ENCODE peak calls at places on chromosomes 5 and 9, in six cellular contexts. E is heart left ventricle, U is Peyer's patch, N is tibial nerve, J is spleen, V is uterus. A is an unnamed sample.

GRCh38 chr9:93217706-93218105 is 33.8 kb downstream of the WNK2 start:
- DNase-seq in E (no peak), U (no peak), N (no peak), J (no peak), V (no peak), A (peak; percentile 89)

GRCh38 chr5:138597660-138598400 is 22.6 kb upstream of the HSPA9 start:
- DNase-seq in E (no peak), U (peak; percentile 54), N (no peak), J (no peak), V (no peak), A (no peak)

GRCh38 chr5:139952464-139953070 is 90.5 kb downstream of the NRG2 start:
- DNase-seq in E (no peak), U (no peak), N (no peak), J (no peak), V (no peak), A (peak; percentile 77)

GRCh38 chr5:149490599-149491187 is 60.5 kb downstream of the CSNK1A1 start:
- DNase-seq in E (no peak), U (no peak), N (no peak), J (no peak), V (no peak), A (no peak)

GRCh38 chr5:36359267-36359666 is 57.6 kb upstream of the RANBP3L start:
- DNase-seq in E (no peak), U (no peak), N (no peak), J (no peak), V (no peak), A (peak; percentile 19)

GRCh38 chr9:89923961-89924504 is 319.2 kb downstream of the GADD45G start:
- DNase-seq in E (no peak), U (peak; percentile 60), N (no peak), J (no peak), V (no peak), A (no peak)

GRCh38 chr5:172097356-172097755 is 90.7 kb downstream of the STK10 start:
- DNase-seq in E (no peak), U (no peak), N (no peak), J (no peak), V (no peak), A (no peak)

GRCh38 chr9:119951090-119951489 is 581.9 kb upstream of the BRINP1 start:
- DNase-seq in E (no peak), U (no peak), N (no peak), J (no peak), V (no peak), A (no peak)

GRCh38 chr5:68343421-68343826 is 127.9 kb downstream of the PIK3R1 start:
- DNase-seq in E (peak; percentile 36), U (peak; percentile 71), N (no peak), J (no peak), V (peak; percentile 59), A (peak; percentile 85)

DNA sequence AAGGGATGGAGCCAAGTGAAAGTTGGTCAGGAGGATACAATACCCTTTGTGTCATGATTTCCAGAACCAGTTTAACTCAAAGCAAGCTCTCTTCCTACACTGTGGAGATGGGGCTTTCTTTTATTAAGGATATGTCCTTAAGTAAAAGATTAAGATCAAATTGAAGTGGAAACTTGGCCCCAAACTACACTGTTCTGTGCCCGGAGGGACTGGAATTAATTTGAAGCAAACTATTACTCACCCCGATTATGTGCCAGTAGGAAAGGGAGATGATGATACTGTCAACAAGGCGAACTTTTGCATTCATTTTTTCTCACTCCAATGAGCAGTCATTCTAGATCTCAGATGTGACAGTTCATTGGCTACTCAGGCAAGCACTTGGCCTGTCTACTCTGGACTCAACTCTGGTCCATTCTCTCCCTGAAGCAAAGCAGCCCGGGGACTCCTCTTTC is 186.7 kb downstream of the NTRK2 start:
- DNase-seq in E (peak; percentile 22), U (no peak), N (no peak), J (no peak), V (peak; percentile 38), A (no peak)
- H3K4me1 ChIP-seq in E (peaks cover 27% of the 10 kb centered on the region), U (no peaks in the 10 kb centered on the region), N (no peaks in the 10 kb centered on the region), J (no peaks in the 10 kb centered on the region), V (no peaks in the 10 kb centered on the region), A (peaks cover 14% of the 10 kb centered on the region)

GRCh38 chr9:2043243-2043642 is 28.1 kb downstream of the SMARCA2 start:
- DNase-seq in E (no peak), U (no peak), N (no peak), J (no peak), V (no peak), A (no peak)
- TF ChIP-seq POLR2A in E (no peak), U (no peak), N (no peak), J (no peak), V (no peak), A (no peak)

DNA sequence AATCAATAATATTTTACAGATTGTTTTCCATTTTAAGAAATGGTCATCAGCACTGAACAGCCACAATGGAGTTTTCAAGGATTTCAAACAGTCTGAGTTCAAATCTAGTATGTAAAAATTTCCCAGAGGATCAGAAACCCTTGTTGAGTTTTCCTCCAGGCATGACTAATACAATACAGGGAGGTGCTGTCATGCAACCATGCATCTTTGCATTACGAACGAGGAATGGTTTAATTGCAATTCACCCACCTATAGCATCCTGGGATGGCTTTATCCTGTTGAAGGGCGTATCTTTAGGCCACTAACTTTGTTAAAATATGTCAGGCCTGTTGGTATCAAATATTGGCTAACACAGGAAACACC is 196.4 kb downstream of the EFNA5 start:
- DNase-seq in E (no peak), U (no peak), N (no peak), J (no peak), V (no peak), A (no peak)
- H3K4me1 ChIP-seq in E (peaks cover 37% of the 10 kb centered on the region), U (no peaks in the 10 kb centered on the region), N (no peaks in the 10 kb centered on the region), J (no peaks in the 10 kb centered on the region), V (no peaks in the 10 kb centered on the region), A (no peaks in the 10 kb centered on the region)

DNA sequence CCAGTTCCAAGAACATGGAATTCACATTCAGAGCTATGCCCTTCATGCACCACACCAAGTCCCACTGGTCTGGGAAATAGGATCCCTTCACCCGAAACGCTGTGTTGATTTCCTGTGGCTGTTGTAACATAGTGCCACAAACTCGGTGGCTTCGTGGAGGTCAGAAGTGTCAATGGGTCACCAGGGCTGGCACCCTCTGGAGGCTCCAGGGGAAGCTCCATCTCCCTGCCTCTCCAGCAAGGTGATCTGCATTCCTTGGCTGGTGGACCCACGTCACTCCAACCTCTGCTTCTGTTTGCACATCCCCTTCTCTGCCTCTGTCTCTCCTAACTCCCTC is 28.9 kb upstream of the ALDH1B1 start:
- DNase-seq in E (no peak), U (peak; percentile 44), N (no peak), J (no peak), V (no peak), A (no peak)
- TF ChIP-seq POLR2A in E (no peak), U (no peak), N (no peak), J (no peak), V (no peak), A (no peak)

DNA sequence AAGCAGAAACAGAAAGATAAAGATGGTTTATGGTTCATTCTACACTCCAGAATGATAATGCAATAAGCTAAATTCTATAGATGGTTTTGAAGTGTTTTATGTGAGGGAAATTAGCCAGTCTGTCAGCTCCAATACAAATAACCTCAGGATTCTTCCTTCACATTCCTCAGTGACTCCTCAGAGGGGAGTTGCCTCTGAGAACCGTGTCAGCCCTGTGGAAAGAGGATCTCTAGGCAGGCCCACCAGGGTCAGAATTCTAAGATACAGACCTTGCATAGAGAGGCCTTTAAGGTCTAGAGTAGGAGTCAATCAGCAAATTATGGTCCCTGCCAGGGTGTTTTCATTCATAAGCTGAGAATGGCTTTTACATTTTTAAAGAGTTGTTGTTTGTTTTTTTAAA is 26.6 kb downstream of the RUSC2 start:
- DNase-seq in E (no peak), U (no peak), N (no peak), J (no peak), V (no peak), A (no peak)
- H3K4me1 ChIP-seq in E (peaks cover 67% of the 10 kb centered on the region), U (no peaks in the 10 kb centered on the region), N (peaks cover 4% of the 10 kb centered on the region), J (peaks cover 3% of the 10 kb centered on the region), V (peaks cover 35% of the 10 kb centered on the region), A (peaks cover 97% of the 10 kb centered on the region)

GRCh38 chr9:131181091-131181681 is 55.8 kb downstream of the NUP214 start:
- DNase-seq in E (no peak), U (no peak), N (no peak), J (no peak), V (no peak), A (no peak)
- TF ChIP-seq POLR2A in E (no peak), U (no peak), N (no peak), J (no peak), V (no peak), A (no peak)

A was measured in gastrocnemius medialis.